ENCODE peak calls at places on chromosomes 13 and 19, in six cellular contexts. M is endothelial cell of umbilical vein, Q is A549, T is H1, Y is heart left ventricle, L is body of pancreas. A is an unnamed sample.

GRCh38 chr13:23621316-23621645 is 51.1 kb downstream of the TNFRSF19 start:
- DNase-seq in M (no peak), Q (peak), T (no peak), Y (no peak), L (no peak), A (no peak)

GRCh38 chr13:98447881-98448641 is 128.8 kb downstream of the STK24 start:
- DNase-seq in M (peak), Q (peak), T (peak), Y (no peak), L (peak), A (no peak)

GRCh38 chr19:55461974-55462628 is 659 bp upstream of the ISOC2 start:
- DNase-seq in M (peak), Q (peak), T (no peak), Y (no peak), L (peak), A (no peak)

GRCh38 chr19:28289294-28290063 is 923.5 kb downstream of the UQCRFS1 start:
- DNase-seq in M (peak), Q (no peak), T (no peak), Y (no peak), L (peak), A (no peak)

GRCh38 chr19:11480081-11480926 is 542 bp downstream of the ELAVL3 start:
- DNase-seq in M (no peak), Q (no peak), T (no peak), Y (no peak), L (no peak), A (no peak)

GRCh38 chr13:110644892-110645521 is 29.7 kb downstream of the NAXD start:
- DNase-seq in M (peak), Q (peak), T (peak), Y (peak), L (peak), A (no peak)

GRCh38 chr19:47006496-47006895 is 13.1 kb upstream of the NPAS1 start:
- DNase-seq in M (no peak), Q (no peak), T (no peak), Y (no peak), L (no peak), A (no peak)

GRCh38 chr19:46958542-46958941 is 61.1 kb upstream of the NPAS1 start:
- DNase-seq in M (peak), Q (no peak), T (no peak), Y (no peak), L (no peak), A (no peak)

GRCh38 chr19:2083174-2083854 is 12.8 kb downstream of the MOB3A start:
- DNase-seq in M (no peak), Q (no peak), T (no peak), Y (no peak), L (no peak), A (no peak)

GRCh38 chr19:42316223-42317211 is 3.4 kb downstream of the TMEM145 start:
- DNase-seq in M (no peak), Q (peak), T (no peak), Y (peak), L (no peak), A (no peak)

GRCh38 chr19:45852145-45852750 is 10.7 kb downstream of the SYMPK start:
- DNase-seq in M (no peak), Q (no peak), T (no peak), Y (no peak), L (no peak), A (no peak)

GRCh38 chr13:41985788-41986508 is 25.0 kb upstream of the VWA8 start:
- DNase-seq in M (no peak), Q (peak), T (no peak), Y (no peak), L (no peak), A (no peak)

GRCh38 chr13:40539954-40540706 is 126.3 kb downstream of the FOXO1 start:
- DNase-seq in M (peak), Q (peak), T (no peak), Y (no peak), L (no peak), A (no peak)

GRCh38 chr13:36883829-36884228 is 36.2 kb downstream of the SMAD9 start:
- DNase-seq in M (no peak), Q (no peak), T (no peak), Y (no peak), L (no peak), A (no peak)

GRCh38 chr13:23672616-23673015 is 102.4 kb downstream of the TNFRSF19 start:
- DNase-seq in M (no peak), Q (no peak), T (no peak), Y (peak), L (no peak), A (no peak)

GRCh38 chr19:30046522-30046921 is 104.5 kb downstream of the URI1 start:
- DNase-seq in M (no peak), Q (peak), T (no peak), Y (no peak), L (no peak), A (no peak)

GRCh38 chr19:1364070-1364719 is 19.5 kb upstream of the NDUFS7 start:
- DNase-seq in M (no peak), Q (no peak), T (no peak), Y (no peak), L (no peak), A (no peak)

GRCh38 chr19:35696835-35697234 is 7.5 kb upstream of the ZBTB32 start:
- DNase-seq in M (no peak), Q (no peak), T (no peak), Y (no peak), L (no peak), A (no peak)

GRCh38 chr13:50401721-50402510 is 386.7 kb downstream of the KCNRG start:
- DNase-seq in M (no peak), Q (no peak), T (no peak), Y (no peak), L (no peak), A (no peak)

GRCh38 chr19:35144600-35145436 is 1.8 kb downstream of the FXYD7 start:
- DNase-seq in M (no peak), Q (peak), T (peak), Y (no peak), L (peak), A (no peak)

GRCh38 chr13:99320693-99321481 is 13.7 kb upstream of the GPR183 start:
- DNase-seq in M (peak), Q (peak), T (no peak), Y (no peak), L (no peak), A (no peak)

GRCh38 chr13:27408074-27408473 is 16.3 kb upstream of the GTF3A start:
- DNase-seq in M (no peak), Q (no peak), T (no peak), Y (no peak), L (no peak), A (no peak)

DNA sequence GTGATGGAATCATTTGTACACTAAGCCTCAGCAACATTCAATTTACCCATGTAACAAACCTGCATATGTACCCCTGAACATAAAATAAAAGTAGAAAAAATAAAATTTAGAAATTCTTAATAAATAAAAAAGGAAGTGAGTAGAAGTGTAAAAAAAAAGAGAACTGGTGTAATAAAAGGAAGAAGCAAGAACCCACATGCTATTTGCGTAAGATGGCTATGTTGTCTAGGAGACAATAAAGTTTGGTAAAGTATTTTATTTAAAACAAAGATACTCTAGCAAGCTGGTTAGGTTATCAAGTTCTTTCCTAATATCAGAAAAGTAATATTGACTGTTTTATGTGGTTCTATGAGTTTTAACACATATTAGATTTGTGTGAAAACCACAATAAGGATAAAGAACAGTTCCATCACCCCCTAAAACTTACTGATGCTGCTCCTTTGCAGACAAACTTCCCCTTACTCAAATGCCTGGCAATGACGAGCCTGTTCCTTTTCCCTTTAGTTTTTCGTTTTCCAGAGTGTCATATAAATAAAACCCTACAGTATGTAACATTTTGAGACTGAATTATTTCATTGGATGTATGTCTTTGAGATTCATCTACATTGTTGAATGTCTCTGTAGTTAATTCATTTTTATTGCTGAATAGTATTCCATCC is 98.9 kb downstream of the TNFSF13B start:
- DNase-seq in M (no peak), Q (no peak), T (no peak), Y (no peak), L (no peak), A (no peak)
- TF ChIP-seq CTCF in M (no peak), Q (no peak), T (no peak), Y (no peak), L (no peak), A (no peak)

GRCh38 chr19:40751065-40751923 is at the start of gene SNRPA:
- DNase-seq in M (peak), Q (peak), T (peak), Y (peak), L (peak), A (peak)

GRCh38 chr19:40750035-40750284 is 317 bp downstream of the ACTMAP start:
- DNase-seq in M (no peak), Q (no peak), T (no peak), Y (no peak), L (no peak), A (no peak)

GRCh38 chr19:40747536-40747935 is 2.7 kb downstream of the ACTMAP start:
- DNase-seq in M (no peak), Q (no peak), T (no peak), Y (no peak), L (no peak), A (no peak)

GRCh38 chr19:40754611-40755247 is 3.7 kb downstream of the SNRPA start:
- DNase-seq in M (no peak), Q (peak), T (no peak), Y (no peak), L (peak), A (no peak)

DNA sequence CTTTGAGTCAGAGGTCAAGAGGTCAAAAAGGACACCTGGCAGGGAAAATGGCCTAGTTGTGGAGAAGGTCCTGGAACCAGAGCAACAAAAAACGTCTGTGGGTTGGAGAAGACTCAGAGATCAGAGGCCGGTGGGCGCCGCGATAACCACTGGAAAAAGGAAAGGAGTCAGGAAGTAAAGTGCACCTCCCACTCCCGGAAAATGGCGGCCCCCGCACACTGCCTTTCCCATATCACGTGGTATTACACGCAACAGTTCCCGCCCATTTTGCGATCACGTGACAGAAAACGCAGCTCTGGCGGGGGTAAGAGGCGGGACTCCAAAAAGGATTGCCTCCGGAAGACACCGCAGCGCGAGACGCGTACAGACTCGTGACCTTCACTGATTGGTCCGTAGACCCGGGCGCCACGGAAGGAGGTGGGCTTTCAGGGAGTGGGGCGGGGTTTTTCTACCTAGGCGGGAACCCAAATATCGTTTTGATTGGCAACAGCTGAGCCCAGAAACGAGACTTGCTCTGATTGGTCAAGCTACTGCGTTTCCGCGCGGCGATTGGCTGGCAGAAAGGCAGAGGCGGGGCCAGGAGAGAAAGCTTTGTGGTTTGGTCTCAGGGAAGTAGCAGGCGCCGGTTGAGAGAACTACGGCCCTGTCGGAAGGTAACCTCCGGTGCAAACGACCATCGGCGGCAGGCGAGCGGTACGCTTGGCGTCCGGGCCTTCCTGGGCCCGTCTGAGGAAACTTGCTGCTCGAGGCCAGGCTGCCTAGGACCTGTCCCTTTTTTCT is at the start of gene ACTMAP:
- DNase-seq in M (peak), Q (peak), T (peak), Y (peak), L (peak), A (peak)
- TF ChIP-seq POLR2A in M (peak), Q (peak), T (no peak), Y (peak), L (no peak), A (peak)

GRCh38 chr13:84844473-84844872 is 954.7 kb downstream of the SLITRK6 start:
- DNase-seq in M (no peak), Q (peak), T (no peak), Y (no peak), L (no peak), A (no peak)
- TF ChIP-seq CTCF in M (no peak), Q (peak), T (no peak), Y (no peak), L (no peak), A (no peak)

DNA sequence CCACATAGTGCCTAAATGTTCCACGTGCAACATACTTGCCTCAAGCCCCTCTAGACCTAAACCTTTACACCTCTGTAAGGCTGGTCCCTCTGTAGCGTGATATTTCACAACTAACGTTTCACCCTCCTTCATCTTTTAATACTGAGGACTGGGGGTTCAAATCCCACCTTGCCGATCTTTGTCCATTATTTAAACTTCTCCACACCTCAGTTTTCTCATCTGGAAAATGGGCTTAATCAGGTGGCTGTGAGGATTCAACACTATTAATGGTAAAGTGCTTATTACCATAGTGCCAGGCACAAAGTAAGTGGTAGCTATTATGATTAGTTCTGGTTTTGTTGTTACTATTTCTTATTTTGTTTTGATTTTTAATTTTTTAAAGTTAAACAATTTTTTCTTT is 7.5 kb upstream of the ADAMTS10 start:
- DNase-seq in M (no peak), Q (no peak), T (no peak), Y (no peak), L (no peak), A (no peak)
- TF ChIP-seq POLR2A in M (no peak), Q (no peak), T (no peak), Y (no peak), L (no peak), A (no peak)

DNA sequence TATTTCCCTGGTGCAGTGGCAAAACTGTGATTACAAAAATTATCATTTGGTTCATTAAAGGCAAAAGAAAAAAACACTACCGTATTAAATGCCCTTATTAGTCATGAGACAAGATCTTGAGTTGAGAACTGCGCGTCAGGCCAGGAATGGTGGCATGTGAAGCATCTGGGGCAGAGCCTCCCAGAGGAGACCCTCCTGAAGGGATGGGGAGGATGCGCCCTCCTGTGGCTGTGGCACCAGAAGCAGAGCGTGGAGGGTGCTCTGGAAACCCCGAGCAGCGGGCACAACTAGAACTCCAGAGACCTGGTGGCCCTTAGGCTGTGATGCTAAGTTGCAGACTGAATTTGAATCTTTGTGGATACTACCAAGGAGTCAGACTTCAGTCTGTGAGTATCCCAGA is 11.5 kb downstream of the CUL4A start:
- DNase-seq in M (no peak), Q (peak), T (no peak), Y (peak), L (no peak), A (no peak)
- TF ChIP-seq CTCF in M (no peak), Q (no peak), T (peak), Y (peak), L (no peak), A (no peak)

GRCh38 chr19:10380311-10381102 is at the start of gene TYK2:
- DNase-seq in M (peak), Q (peak), T (peak), Y (peak), L (peak), A (peak)
- TF ChIP-seq POLR2A in M (peak), Q (peak), T (peak), Y (no peak), L (peak), A (no peak)

GRCh38 chr19:44653343-44653742 is 9.6 kb downstream of the PVR start:
- DNase-seq in M (no peak), Q (no peak), T (no peak), Y (no peak), L (no peak), A (no peak)

GRCh38 chr19:44649578-44650145 is 6.0 kb downstream of the PVR start:
- DNase-seq in M (no peak), Q (no peak), T (no peak), Y (no peak), L (no peak), A (no peak)

GRCh38 chr19:44658069-44658727 is 13.1 kb upstream of the CEACAM19 start:
- DNase-seq in M (peak), Q (peak), T (no peak), Y (no peak), L (no peak), A (no peak)

GRCh38 chr19:44657211-44657921 is 13.7 kb downstream of the PVR start:
- DNase-seq in M (peak), Q (peak), T (peak), Y (peak), L (peak), A (peak)

DNA sequence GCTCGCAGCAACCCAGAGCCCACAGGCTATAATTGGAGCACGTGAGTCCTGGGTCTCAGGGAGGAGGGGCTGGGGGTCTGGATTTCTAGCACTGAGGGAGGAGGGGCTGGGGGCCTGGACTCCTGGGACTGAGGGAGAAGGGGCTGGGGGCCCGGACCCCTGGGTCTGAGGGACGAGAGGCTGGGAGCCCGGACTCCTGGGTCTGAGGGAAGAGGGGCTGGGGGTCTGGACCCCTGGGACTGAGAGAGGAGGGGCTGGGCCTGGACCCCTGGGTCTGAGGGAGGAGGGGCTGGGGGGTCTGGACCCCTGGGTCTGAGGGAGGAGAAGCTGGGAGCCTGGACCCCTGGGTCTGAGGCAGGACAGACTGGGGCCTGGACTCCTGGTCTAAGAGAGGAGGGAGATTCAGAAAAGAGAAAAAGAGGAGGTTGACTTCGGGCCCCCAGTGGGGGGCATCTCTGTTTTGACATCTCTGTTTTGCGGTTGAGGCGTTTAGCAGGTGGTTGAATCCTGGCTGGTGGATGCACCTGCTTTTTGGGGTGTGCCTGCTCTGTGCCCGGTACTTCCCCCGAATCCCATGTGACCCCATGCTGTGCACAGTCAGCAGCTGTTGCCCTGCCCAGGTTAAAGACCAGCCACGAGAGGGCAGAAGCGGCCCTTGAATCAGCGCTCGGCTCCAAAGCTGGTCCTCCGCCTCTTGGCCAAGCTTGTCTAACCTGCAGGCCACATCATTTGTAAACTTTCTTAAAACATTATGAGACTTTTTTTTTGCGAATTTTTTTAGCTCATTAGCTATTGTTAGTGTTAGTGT is 10.5 kb downstream of the PVR start:
- DNase-seq in M (peak), Q (peak), T (peak), Y (peak), L (peak), A (peak)
- TF ChIP-seq CTCF in M (peak), Q (peak), T (peak), Y (peak), L (peak), A (peak)

GRCh38 chr19:14136509-14137281 is at the start of gene ASF1B:
- DNase-seq in M (peak), Q (peak), T (peak), Y (peak), L (peak), A (peak)
- TF ChIP-seq POLR2A in M (peak), Q (peak), T (peak), Y (no peak), L (no peak), A (peak)